ENCODE peak calls at places on chromosomes 12 and 14, in ten cellular contexts. L is HL-60, R is foreskin fibroblast, G is IMR-90, E is esophagus muscularis mucosa, P is lower lobe of right lung, Q is AG09319, Y is left lung, I is ovary, W is tibial nerve. Z is an unnamed sample.

GRCh38 chr12:4107436-4107878 is 166.1 kb upstream of the CCND2 start:
- DNase-seq in L (peak), R (no peak), G (peak), E (no peak), P (no peak), Q (no peak), Y (no peak), I (no peak), W (peak), Z (no peak)

GRCh38 chr14:90368946-90369721 is 27.7 kb upstream of the CALM1 start:
- DNase-seq in L (no peak), R (peak), G (peak), E (no peak), P (no peak), Q (no peak), Y (no peak), I (no peak), W (no peak), Z (peak)

GRCh38 chr12:90074086-90074485 is 365.4 kb upstream of the ATP2B1 start:
- DNase-seq in L (no peak), R (no peak), G (no peak), E (no peak), P (no peak), Q (no peak), Y (no peak), I (no peak), W (no peak), Z (no peak)

GRCh38 chr12:67433393-67434175 is 164.4 kb downstream of the CAND1 start:
- DNase-seq in L (no peak), R (no peak), G (peak), E (no peak), P (no peak), Q (no peak), Y (no peak), I (no peak), W (no peak), Z (no peak)

GRCh38 chr14:49879683-49880204 is 13.1 kb upstream of the ARF6 start:
- DNase-seq in L (peak), R (no peak), G (peak), E (no peak), P (peak), Q (no peak), Y (no peak), I (no peak), W (peak), Z (no peak)

GRCh38 chr12:6960291-6961277 is 9.4 kb downstream of the PTPN6 start:
- DNase-seq in L (no peak), R (no peak), G (peak), E (no peak), P (no peak), Q (no peak), Y (no peak), I (peak), W (no peak), Z (no peak)

GRCh38 chr14:68427550-68427890 is 365.3 kb downstream of the ZFP36L1 start:
- DNase-seq in L (no peak), R (no peak), G (no peak), E (no peak), P (no peak), Q (no peak), Y (no peak), I (no peak), W (no peak), Z (no peak)

GRCh38 chr12:39144613-39145061 is 239.2 kb upstream of the CPNE8 start:
- DNase-seq in L (no peak), R (no peak), G (no peak), E (no peak), P (no peak), Q (no peak), Y (peak), I (no peak), W (no peak), Z (no peak)

GRCh38 chr12:13038491-13039161 is 5.6 kb upstream of the FAM234B start:
- DNase-seq in L (no peak), R (peak), G (peak), E (no peak), P (no peak), Q (peak), Y (no peak), I (no peak), W (no peak), Z (no peak)

GRCh38 chr12:114686421-114687268 is 2.7 kb upstream of the TBX3 start:
- DNase-seq in L (no peak), R (no peak), G (no peak), E (no peak), P (no peak), Q (no peak), Y (no peak), I (peak), W (no peak), Z (no peak)

GRCh38 chr12:92929957-92930356 is 862 bp upstream of the EEA1 start:
- DNase-seq in L (no peak), R (no peak), G (no peak), E (no peak), P (no peak), Q (no peak), Y (no peak), I (no peak), W (peak), Z (no peak)

DNA sequence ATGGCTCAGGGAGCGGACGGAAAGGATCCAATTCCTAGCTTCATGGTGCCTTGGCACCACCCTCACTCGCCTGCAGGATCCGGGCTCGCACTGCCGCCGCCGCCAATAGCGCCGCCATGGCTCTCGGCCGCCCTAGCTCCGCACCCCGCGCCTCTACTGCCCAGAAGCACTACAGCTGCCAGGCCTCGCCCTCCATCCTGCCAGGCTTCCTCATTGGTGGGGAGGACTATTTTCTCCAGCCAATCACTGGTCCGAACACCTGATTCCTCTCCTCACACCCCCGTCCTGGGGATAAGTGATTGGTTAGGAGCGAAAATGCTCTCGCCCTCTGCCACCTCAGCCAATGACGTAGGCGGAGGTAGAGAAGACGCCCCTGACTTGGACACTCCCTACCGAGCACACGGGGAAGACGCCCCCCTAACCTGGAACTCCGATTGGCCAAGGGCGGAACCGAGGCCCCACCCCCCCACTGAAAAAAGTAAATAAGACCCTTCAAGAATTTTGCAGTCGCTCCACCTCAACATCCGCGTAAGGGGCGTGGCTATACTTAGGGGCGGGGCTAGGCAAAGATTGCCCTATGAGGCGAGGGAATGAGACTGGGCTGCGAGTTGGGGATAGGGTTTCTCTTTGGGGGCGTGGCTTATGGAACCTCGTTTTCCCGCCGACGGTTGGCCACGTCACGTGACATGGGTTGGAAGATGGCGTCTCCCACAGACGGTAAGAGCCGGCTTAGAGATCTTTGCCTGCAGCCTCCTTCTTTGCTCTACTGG is at the start of the genes ALDH6A1 and LIN52:
- DNase-seq in L (peak), R (peak), G (peak), E (peak), P (peak), Q (peak), Y (peak), I (peak), W (peak), Z (peak)
- TF ChIP-seq CTCF in L (no peak), R (no peak), G (no peak), E (peak), P (no peak), Q (no peak), Y (no peak), I (peak), W (no peak), Z (no peak)

DNA sequence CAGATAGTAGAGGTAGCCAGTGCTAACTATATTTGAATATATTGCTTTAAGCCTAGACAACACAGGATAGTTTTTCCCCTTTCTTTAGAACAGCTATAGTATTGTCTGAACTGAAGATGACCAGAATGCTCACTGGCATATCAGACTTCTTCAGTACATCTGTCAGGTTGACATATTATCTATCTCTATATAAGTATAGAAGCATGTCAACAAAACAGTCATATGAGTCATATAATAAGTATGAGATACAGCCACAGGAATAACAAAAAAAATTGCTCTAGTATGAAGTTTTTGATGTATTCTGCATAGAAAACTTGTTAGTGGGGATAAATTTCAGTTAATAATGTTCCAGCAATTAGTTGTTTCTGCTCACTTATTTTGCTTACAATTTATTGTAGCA is 767.7 kb downstream of the LRFN5 start:
- DNase-seq in L (no peak), R (no peak), G (no peak), E (no peak), P (no peak), Q (no peak), Y (no peak), I (no peak), W (no peak), Z (no peak)
- TF ChIP-seq CTCF in L (no peak), R (no peak), G (no peak), E (no peak), P (no peak), Q (no peak), Y (no peak), I (no peak), W (no peak), Z (no peak)

GRCh38 chr12:113098428-113099028 is 37.0 kb downstream of the RASAL1 start:
- DNase-seq in L (peak), R (peak), G (peak), E (peak), P (peak), Q (peak), Y (no peak), I (peak), W (peak), Z (peak)
- TF ChIP-seq CTCF in L (peak), R (peak), G (peak), E (peak), P (peak), Q (peak), Y (peak), I (peak), W (peak), Z (peak)

DNA sequence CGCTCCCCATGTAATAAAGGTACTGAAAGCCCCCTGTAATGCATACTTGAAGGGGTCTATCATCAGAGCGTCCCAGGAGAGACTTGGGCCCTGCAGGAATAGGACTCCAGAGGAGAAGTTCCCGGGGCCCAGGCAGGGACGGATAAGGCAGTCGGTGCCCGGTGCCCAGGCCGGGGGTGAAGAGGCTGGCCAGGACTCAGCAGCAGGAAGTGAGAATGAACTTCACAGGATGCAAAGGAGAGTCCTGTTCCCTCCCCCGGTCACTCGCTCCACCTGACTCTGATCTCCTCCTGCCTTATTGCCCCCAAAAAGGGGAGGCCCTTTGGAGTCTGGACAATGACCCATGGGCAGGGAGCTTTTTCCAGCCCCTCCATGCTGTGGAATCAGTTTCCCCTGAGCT is 40.3 kb downstream of the LRRC74A start:
- DNase-seq in L (no peak), R (no peak), G (no peak), E (no peak), P (no peak), Q (no peak), Y (no peak), I (no peak), W (no peak), Z (no peak)
- TF ChIP-seq CTCF in L (no peak), R (no peak), G (no peak), E (no peak), P (no peak), Q (no peak), Y (no peak), I (no peak), W (no peak), Z (no peak)

DNA sequence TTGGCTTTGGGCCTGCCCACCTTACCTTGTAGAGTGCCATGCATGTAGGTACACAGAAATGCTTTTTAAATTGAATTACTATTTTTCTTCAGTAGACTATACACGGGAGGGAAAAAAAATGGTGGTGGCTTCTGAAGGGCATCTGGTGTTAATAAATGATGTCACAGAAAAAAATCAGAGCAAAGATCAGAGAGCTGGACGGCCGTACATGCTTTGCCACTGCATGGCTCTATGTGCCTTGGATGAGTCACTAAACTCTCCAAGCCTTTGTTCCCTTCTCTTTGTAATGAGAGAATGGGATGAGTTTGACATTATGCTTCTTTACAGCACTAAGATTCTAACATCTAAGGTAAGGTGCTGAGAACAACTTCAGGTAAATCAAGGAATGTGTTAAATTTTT is 376.4 kb upstream of the DDHD1 start:
- DNase-seq in L (no peak), R (peak), G (no peak), E (no peak), P (no peak), Q (no peak), Y (no peak), I (no peak), W (no peak), Z (no peak)
- TF ChIP-seq CTCF in L (no peak), R (no peak), G (no peak), E (no peak), P (no peak), Q (no peak), Y (no peak), I (no peak), W (no peak), Z (no peak)

GRCh38 chr14:64298773-64299172 is 4.6 kb upstream of the ESR2 start:
- DNase-seq in L (no peak), R (peak), G (no peak), E (no peak), P (no peak), Q (no peak), Y (no peak), I (no peak), W (no peak), Z (no peak)
- TF ChIP-seq CTCF in L (no peak), R (no peak), G (no peak), E (no peak), P (no peak), Q (no peak), Y (no peak), I (no peak), W (no peak), Z (no peak)

GRCh38 chr12:65878540-65878939 is 54.3 kb downstream of the HMGA2 start:
- DNase-seq in L (no peak), R (no peak), G (no peak), E (no peak), P (no peak), Q (no peak), Y (no peak), I (no peak), W (no peak), Z (no peak)
- TF ChIP-seq CTCF in L (no peak), R (peak), G (peak), E (peak), P (no peak), Q (peak), Y (no peak), I (no peak), W (peak), Z (peak)

DNA sequence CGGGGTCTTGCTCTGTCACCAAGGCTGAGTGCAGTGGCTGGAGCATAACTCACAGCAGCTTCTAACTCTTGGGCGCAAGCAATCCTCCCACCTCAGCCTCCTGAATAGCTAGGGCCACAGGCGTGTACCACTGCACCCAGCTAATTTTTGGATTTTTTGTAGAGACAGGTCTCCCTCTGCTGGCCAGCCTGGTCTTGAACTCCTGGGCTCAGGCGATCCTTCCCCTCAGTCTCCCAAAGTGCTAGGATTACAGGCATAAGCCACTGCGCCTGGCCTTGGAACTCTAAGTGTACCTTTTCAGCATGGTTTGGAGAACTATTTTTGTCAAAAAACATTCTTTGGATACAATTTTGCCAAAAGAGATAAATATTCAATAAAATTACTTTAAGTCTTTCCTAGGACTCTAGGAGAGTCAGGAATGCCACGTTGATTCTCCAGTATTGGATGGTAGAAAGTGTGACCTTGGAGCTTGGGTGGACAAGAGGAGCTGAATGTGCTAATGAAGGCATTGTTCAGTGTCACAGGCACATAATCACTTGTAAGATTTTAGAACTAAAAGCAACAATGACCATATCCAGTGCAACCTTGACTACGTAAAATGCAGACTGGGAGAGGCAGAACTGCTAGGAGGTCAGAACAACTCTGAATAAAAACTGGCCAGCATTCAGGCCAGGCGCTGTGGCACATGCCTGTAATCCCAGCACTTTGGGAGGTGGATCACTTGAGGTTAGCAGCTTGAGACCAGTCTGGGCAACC is 2.8 kb downstream of the SRSF9 start:
- DNase-seq in L (no peak), R (no peak), G (peak), E (no peak), P (no peak), Q (no peak), Y (no peak), I (peak), W (peak), Z (no peak)
- TF ChIP-seq CTCF in L (peak), R (peak), G (peak), E (peak), P (peak), Q (peak), Y (no peak), I (no peak), W (peak), Z (peak)

GRCh38 chr12:100229876-100230275 is 29.3 kb downstream of the ACTR6 start:
- DNase-seq in L (peak), R (no peak), G (no peak), E (no peak), P (no peak), Q (no peak), Y (no peak), I (no peak), W (no peak), Z (no peak)
- TF ChIP-seq CTCF in L (no peak), R (no peak), G (no peak), E (no peak), P (no peak), Q (no peak), Y (no peak), I (no peak), W (no peak), Z (no peak)